ENCODE peak calls at places on chromosomes 7 and 10, in six cellular contexts. One of them, this sample, is unnamed.

GRCh38 chr7:31735991-31736982 is 49.3 kb downstream of the PPP1R17 start:
- DNase-seq in body of pancreas: peak; percentile 64
- DNase-seq in sigmoid colon: peak; percentile 74
- DNase-seq in tibial nerve: peak; percentile 40
- DNase-seq in K562: peak; percentile 67
- DNase-seq in transverse colon: peak; percentile 47
- DNase-seq in this sample: peak; percentile 56

GRCh38 chr7:159078911-159079270 is 65.8 kb downstream of the VIPR2 start:
- DNase-seq in transverse colon: no peak
- DNase-seq in body of pancreas: no peak
- DNase-seq in K562: no peak
- DNase-seq in sigmoid colon: peak; percentile 26
- DNase-seq in tibial nerve: no peak
- DNase-seq in this sample: no peak

GRCh38 chr10:59212399-59212798 is 36.0 kb downstream of the PHYHIPL start:
- DNase-seq in body of pancreas: no peak
- DNase-seq in transverse colon: no peak
- DNase-seq in sigmoid colon: no peak
- DNase-seq in tibial nerve: no peak
- DNase-seq in K562: no peak
- DNase-seq in this sample: no peak

GRCh38 chr7:107528461-107528860 is 35.3 kb downstream of the COG5 start:
- DNase-seq in transverse colon: no peak
- DNase-seq in sigmoid colon: no peak
- DNase-seq in tibial nerve: no peak
- DNase-seq in body of pancreas: no peak
- DNase-seq in K562: no peak
- DNase-seq in this sample: no peak

GRCh38 chr10:3365630-3366029 is 193.0 kb upstream of the PITRM1 start:
- DNase-seq in K562: no peak
- DNase-seq in body of pancreas: no peak
- DNase-seq in tibial nerve: no peak
- DNase-seq in transverse colon: no peak
- DNase-seq in sigmoid colon: no peak
- DNase-seq in this sample: no peak

GRCh38 chr7:78139335-78139734 is 340.8 kb downstream of the PHTF2 start:
- DNase-seq in transverse colon: no peak
- DNase-seq in tibial nerve: no peak
- DNase-seq in sigmoid colon: no peak
- DNase-seq in K562: no peak
- DNase-seq in body of pancreas: no peak
- DNase-seq in this sample: no peak

GRCh38 chr10:119454990-119455389 is 87.5 kb downstream of the RGS10 start:
- DNase-seq in transverse colon: no peak
- DNase-seq in K562: no peak
- DNase-seq in sigmoid colon: no peak
- DNase-seq in body of pancreas: no peak
- DNase-seq in tibial nerve: no peak
- DNase-seq in this sample: no peak

GRCh38 chr7:153381275-153382119 is 621.9 kb downstream of the ACTR3B start:
- DNase-seq in tibial nerve: no peak
- DNase-seq in sigmoid colon: peak; percentile 77
- DNase-seq in body of pancreas: peak; percentile 43
- DNase-seq in K562: peak; percentile 85
- DNase-seq in transverse colon: peak; percentile 21
- DNase-seq in this sample: no peak

GRCh38 chr7:299169-299568 is 9.2 kb downstream of the FOXL3 start:
- DNase-seq in sigmoid colon: no peak
- DNase-seq in K562: no peak
- DNase-seq in tibial nerve: no peak
- DNase-seq in transverse colon: no peak
- DNase-seq in body of pancreas: no peak
- DNase-seq in this sample: no peak

GRCh38 chr7:157568071-157568784 is 231.4 kb downstream of the DNAJB6 start:
- DNase-seq in K562: no peak
- DNase-seq in tibial nerve: no peak
- DNase-seq in sigmoid colon: peak; percentile 22
- DNase-seq in body of pancreas: no peak
- DNase-seq in transverse colon: no peak
- DNase-seq in this sample: no peak

GRCh38 chr7:12064716-12065115 is 146.4 kb upstream of the TMEM106B start:
- DNase-seq in tibial nerve: no peak
- DNase-seq in sigmoid colon: no peak
- DNase-seq in K562: no peak
- DNase-seq in transverse colon: no peak
- DNase-seq in body of pancreas: no peak
- DNase-seq in this sample: no peak

GRCh38 chr7:130242198-130243014 is 24.3 kb upstream of the CPA2 start:
- DNase-seq in transverse colon: peak; percentile 59
- DNase-seq in K562: peak; percentile 66
- DNase-seq in sigmoid colon: no peak
- DNase-seq in body of pancreas: peak; percentile 79
- DNase-seq in tibial nerve: peak; percentile 19
- DNase-seq in this sample: peak; percentile 20

GRCh38 chr7:151241755-151242096 is 6.8 kb downstream of the SMARCD3 start:
- DNase-seq in transverse colon: no peak
- DNase-seq in K562: no peak
- DNase-seq in tibial nerve: no peak
- DNase-seq in sigmoid colon: no peak
- DNase-seq in body of pancreas: no peak
- DNase-seq in this sample: no peak

GRCh38 chr10:118031351-118032075 is 15.2 kb downstream of the RAB11FIP2 start:
- DNase-seq in K562: no peak
- DNase-seq in tibial nerve: no peak
- DNase-seq in sigmoid colon: no peak
- DNase-seq in body of pancreas: no peak
- DNase-seq in transverse colon: no peak
- DNase-seq in this sample: no peak

GRCh38 chr10:1074748-1075358 is 18.7 kb downstream of the WDR37 start:
- DNase-seq in transverse colon: no peak
- DNase-seq in body of pancreas: no peak
- DNase-seq in tibial nerve: no peak
- DNase-seq in sigmoid colon: no peak
- DNase-seq in K562: no peak
- DNase-seq in this sample: no peak

GRCh38 chr7:121546632-121547340 is 150.7 kb upstream of the FAM3C start:
- DNase-seq in body of pancreas: no peak
- DNase-seq in K562: no peak
- DNase-seq in tibial nerve: no peak
- DNase-seq in transverse colon: no peak
- DNase-seq in sigmoid colon: no peak
- DNase-seq in this sample: no peak

GRCh38 chr7:115060095-115060830 is 138.4 kb downstream of the MDFIC start:
- DNase-seq in sigmoid colon: no peak
- DNase-seq in transverse colon: no peak
- DNase-seq in body of pancreas: no peak
- DNase-seq in tibial nerve: no peak
- DNase-seq in K562: no peak
- DNase-seq in this sample: no peak

GRCh38 chr10:79354615-79355014 is 7.3 kb downstream of the PPIF start:
- DNase-seq in K562: no peak
- DNase-seq in sigmoid colon: no peak
- DNase-seq in tibial nerve: no peak
- DNase-seq in transverse colon: no peak
- DNase-seq in body of pancreas: no peak
- DNase-seq in this sample: no peak

GRCh38 chr7:1668486-1668931 is 1.6 kb upstream of the ELFN1 start:
- DNase-seq in transverse colon: no peak
- DNase-seq in K562: no peak
- DNase-seq in tibial nerve: no peak
- DNase-seq in body of pancreas: peak; percentile 9
- DNase-seq in sigmoid colon: no peak
- DNase-seq in this sample: peak; percentile 50

GRCh38 chr7:150916670-150917069 is 61.5 kb downstream of the KCNH2 start:
- DNase-seq in K562: no peak
- DNase-seq in transverse colon: no peak
- DNase-seq in sigmoid colon: no peak
- DNase-seq in body of pancreas: no peak
- DNase-seq in tibial nerve: no peak
- DNase-seq in this sample: no peak

GRCh38 chr10:130567436-130567835 is 431.2 kb downstream of the GLRX3 start:
- DNase-seq in body of pancreas: no peak
- DNase-seq in tibial nerve: no peak
- DNase-seq in transverse colon: no peak
- DNase-seq in sigmoid colon: no peak
- DNase-seq in K562: no peak
- DNase-seq in this sample: no peak

GRCh38 chr10:88489107-88489506 is 94.0 kb downstream of the RNLS start:
- DNase-seq in K562: no peak
- DNase-seq in tibial nerve: no peak
- DNase-seq in sigmoid colon: no peak
- DNase-seq in body of pancreas: no peak
- DNase-seq in transverse colon: no peak
- DNase-seq in this sample: no peak

GRCh38 chr10:89086801-89087513 is 96.4 kb downstream of the FAS start:
- DNase-seq in tibial nerve: peak; percentile 56
- DNase-seq in transverse colon: peak; percentile 35
- DNase-seq in body of pancreas: peak; percentile 23
- DNase-seq in K562: no peak
- DNase-seq in sigmoid colon: peak; percentile 90
- DNase-seq in this sample: no peak

GRCh38 chr7:109308816-109309215 is 739.1 kb downstream of the DNAJB9 start:
- DNase-seq in sigmoid colon: no peak
- DNase-seq in K562: no peak
- DNase-seq in tibial nerve: no peak
- DNase-seq in transverse colon: no peak
- DNase-seq in body of pancreas: no peak
- DNase-seq in this sample: no peak

GRCh38 chr10:47137311-47137851 is 162.6 kb upstream of the GDF10 start:
- DNase-seq in K562: no peak
- DNase-seq in tibial nerve: no peak
- DNase-seq in transverse colon: no peak
- DNase-seq in body of pancreas: no peak
- DNase-seq in sigmoid colon: no peak
- DNase-seq in this sample: no peak

GRCh38 chr7:43572516-43573049 is 10.3 kb upstream of the STK17A start:
- DNase-seq in body of pancreas: no peak
- DNase-seq in K562: peak; percentile 36
- DNase-seq in sigmoid colon: peak; percentile 69
- DNase-seq in transverse colon: peak; percentile 25
- DNase-seq in tibial nerve: no peak
- DNase-seq in this sample: no peak

GRCh38 chr10:73601486-73601921 is 10.4 kb upstream of the USP54 start:
- DNase-seq in body of pancreas: peak; percentile 69
- DNase-seq in K562: no peak
- DNase-seq in transverse colon: peak; percentile 71
- DNase-seq in tibial nerve: no peak
- DNase-seq in sigmoid colon: no peak
- DNase-seq in this sample: peak; percentile 57

GRCh38 chr10:99329891-99330674 is 927 bp downstream of the CNNM1 start:
- DNase-seq in sigmoid colon: peak; percentile 69
- DNase-seq in body of pancreas: peak; percentile 56
- DNase-seq in tibial nerve: no peak
- DNase-seq in transverse colon: no peak
- DNase-seq in K562: no peak
- DNase-seq in this sample: no peak

GRCh38 chr7:100626530-100627237 is 14.3 kb downstream of the MOSPD3 start:
- DNase-seq in tibial nerve: peak; percentile 57
- DNase-seq in K562: peak; percentile 99
- DNase-seq in body of pancreas: peak; percentile 59
- DNase-seq in transverse colon: peak; percentile 93
- DNase-seq in sigmoid colon: peak; percentile 93
- DNase-seq in this sample: peak; percentile 80

GRCh38 chr10:82282782-82283456 is 407.9 kb downstream of the NRG3 start:
- DNase-seq in body of pancreas: no peak
- DNase-seq in sigmoid colon: no peak
- DNase-seq in K562: no peak
- DNase-seq in tibial nerve: no peak
- DNase-seq in transverse colon: no peak
- DNase-seq in this sample: no peak

GRCh38 chr7:112302566-112302965 is 96.1 kb downstream of the ZNF277 start:
- DNase-seq in sigmoid colon: no peak
- DNase-seq in transverse colon: no peak
- DNase-seq in K562: no peak
- DNase-seq in tibial nerve: no peak
- DNase-seq in body of pancreas: no peak
- DNase-seq in this sample: no peak

GRCh38 chr10:76981251-76981650 is 656.4 kb downstream of the KCNMA1 start:
- DNase-seq in body of pancreas: no peak
- DNase-seq in tibial nerve: no peak
- DNase-seq in transverse colon: no peak
- DNase-seq in sigmoid colon: no peak
- DNase-seq in K562: no peak
- DNase-seq in this sample: no peak
- TF ChIP-seq POLR2A in body of pancreas: no peak
- TF ChIP-seq POLR2A in tibial nerve: no peak
- TF ChIP-seq POLR2A in transverse colon: no peak
- TF ChIP-seq POLR2A in sigmoid colon: no peak
- TF ChIP-seq POLR2A in K562: no peak
- TF ChIP-seq POLR2A in this sample: no peak

GRCh38 chr10:15381420-15381819 is 10.3 kb upstream of the FAM171A1 start:
- DNase-seq in K562: no peak
- DNase-seq in tibial nerve: no peak
- DNase-seq in body of pancreas: no peak
- DNase-seq in sigmoid colon: no peak
- DNase-seq in transverse colon: no peak
- DNase-seq in this sample: no peak

GRCh38 chr10:15379043-15379442 is 8.0 kb upstream of the FAM171A1 start:
- DNase-seq in body of pancreas: no peak
- DNase-seq in sigmoid colon: no peak
- DNase-seq in tibial nerve: no peak
- DNase-seq in K562: no peak
- DNase-seq in transverse colon: no peak
- DNase-seq in this sample: no peak

GRCh38 chr10:15374156-15374555 is 3.1 kb upstream of the FAM171A1 start:
- DNase-seq in body of pancreas: no peak
- DNase-seq in K562: no peak
- DNase-seq in sigmoid colon: no peak
- DNase-seq in transverse colon: no peak
- DNase-seq in tibial nerve: no peak
- DNase-seq in this sample: no peak

GRCh38 chr10:15374561-15374960 is 3.5 kb upstream of the FAM171A1 start:
- DNase-seq in K562: no peak
- DNase-seq in transverse colon: no peak
- DNase-seq in tibial nerve: no peak
- DNase-seq in sigmoid colon: no peak
- DNase-seq in body of pancreas: no peak
- DNase-seq in this sample: no peak

GRCh38 chr10:15378569-15378968 is 7.5 kb upstream of the FAM171A1 start:
- DNase-seq in body of pancreas: no peak
- DNase-seq in K562: no peak
- DNase-seq in tibial nerve: no peak
- DNase-seq in transverse colon: no peak
- DNase-seq in sigmoid colon: no peak
- DNase-seq in this sample: no peak
- TF ChIP-seq POLR2A in body of pancreas: no peak
- TF ChIP-seq POLR2A in K562: no peak
- TF ChIP-seq POLR2A in tibial nerve: no peak
- TF ChIP-seq POLR2A in transverse colon: no peak
- TF ChIP-seq POLR2A in sigmoid colon: no peak
- TF ChIP-seq POLR2A in this sample: no peak

GRCh38 chr10:103843854-103844567 is 11.4 kb downstream of the SH3PXD2A start:
- DNase-seq in transverse colon: no peak
- DNase-seq in body of pancreas: no peak
- DNase-seq in tibial nerve: no peak
- DNase-seq in K562: no peak
- DNase-seq in sigmoid colon: peak; percentile 69
- DNase-seq in this sample: no peak
- TF ChIP-seq POLR2A in transverse colon: no peak
- TF ChIP-seq POLR2A in body of pancreas: peak; percentile 43
- TF ChIP-seq POLR2A in tibial nerve: no peak
- TF ChIP-seq POLR2A in K562: no peak
- TF ChIP-seq POLR2A in sigmoid colon: no peak
- TF ChIP-seq POLR2A in this sample: no peak

GRCh38 chr7:116211006-116211912 is 920 bp downstream of the TES start:
- DNase-seq in transverse colon: peak; percentile 92
- DNase-seq in body of pancreas: peak; percentile 87
- DNase-seq in tibial nerve: peak; percentile 33
- DNase-seq in sigmoid colon: peak; percentile 91
- DNase-seq in K562: peak; percentile 82
- DNase-seq in this sample: peak; percentile 82
- TF ChIP-seq POLR2A in transverse colon: peak; percentile 99
- TF ChIP-seq POLR2A in body of pancreas: peak; percentile 98
- TF ChIP-seq POLR2A in tibial nerve: peak; percentile 52
- TF ChIP-seq POLR2A in sigmoid colon: peak; percentile 87
- TF ChIP-seq POLR2A in K562: peak; percentile 92
- TF ChIP-seq POLR2A in this sample: peak; percentile 88